ENCODE peak calls at places on chromosomes 3 and 15, in four cellular contexts. X is testis, A is dermis blood vessel endothelial cell, Z is activated T-helper 1 cell treated with Interleukin-2 at 50 U/mL for 16 hours. P is an unnamed sample.

GRCh38 chr15:63905558-63906265 is 72.0 kb upstream of the HERC1 start:
- DNase-seq in X (no peak), A (peak), Z (no peak), P (no peak)

GRCh38 chr3:108946292-108947290 is 7.1 kb downstream of the GUCA1C start:
- DNase-seq in X (no peak), A (no peak), Z (no peak), P (no peak)

GRCh38 chr3:24451461-24452099 is 43.1 kb downstream of the THRB start:
- DNase-seq in X (no peak), A (no peak), Z (no peak), P (no peak)

GRCh38 chr3:167728176-167728575 is 6.5 kb downstream of the PDCD10 start:
- DNase-seq in X (no peak), A (no peak), Z (no peak), P (no peak)

GRCh38 chr3:129314757-129315385 is 36.2 kb downstream of the HMCES start:
- DNase-seq in X (peak), A (peak), Z (peak), P (peak)

GRCh38 chr3:65831733-65832425 is 206.8 kb downstream of the MAGI1 start:
- DNase-seq in X (no peak), A (no peak), Z (no peak), P (no peak)

GRCh38 chr3:107464037-107464436 is 58.7 kb upstream of the BBX start:
- DNase-seq in X (no peak), A (no peak), Z (no peak), P (no peak)

GRCh38 chr3:16899919-16900318 is 15.2 kb downstream of the PLCL2 start:
- DNase-seq in X (no peak), A (no peak), Z (no peak), P (no peak)

GRCh38 chr3:115808239-115808638 is 184.9 kb downstream of the GAP43 start:
- DNase-seq in X (no peak), A (no peak), Z (no peak), P (no peak)

GRCh38 chr3:150970665-150971327 is 1.7 kb downstream of the CLRN1 start:
- DNase-seq in X (no peak), A (peak), Z (no peak), P (no peak)

GRCh38 chr3:87161486-87161885 is 65.6 kb upstream of the CHMP2B start:
- DNase-seq in X (no peak), A (no peak), Z (no peak), P (no peak)

GRCh38 chr15:38564557-38565286 is at the start of gene RASGRP1:
- DNase-seq in X (peak), A (peak), Z (peak), P (peak)

GRCh38 chr15:63079938-63080626 is 37.5 kb downstream of the TPM1 start:
- DNase-seq in X (no peak), A (no peak), Z (no peak), P (no peak)

GRCh38 chr3:38128303-38128655 is 8.6 kb downstream of the ACAA1 start:
- DNase-seq in X (no peak), A (no peak), Z (no peak), P (no peak)

GRCh38 chr3:42505203-42505848 is 2.9 kb downstream of the VIPR1 start:
- DNase-seq in X (peak), A (no peak), Z (no peak), P (no peak)

GRCh38 chr3:130480736-130481135 is 36.2 kb upstream of the COL6A6 start:
- DNase-seq in X (peak), A (peak), Z (no peak), P (peak)

GRCh38 chr3:177932346-177932745 is 603.9 kb upstream of the KCNMB2 start:
- DNase-seq in X (no peak), A (peak), Z (no peak), P (no peak)

GRCh38 chr3:123193448-123194101 is 8.2 kb upstream of the SEC22A start:
- DNase-seq in X (no peak), A (no peak), Z (no peak), P (peak)

GRCh38 chr3:58016710-58017109 is 8.5 kb downstream of the FLNB start:
- DNase-seq in X (no peak), A (no peak), Z (no peak), P (no peak)

GRCh38 chr3:82329300-82329699 is 567.9 kb upstream of the GBE1 start:
- DNase-seq in X (no peak), A (peak), Z (no peak), P (peak)

GRCh38 chr3:132289311-132289710 is 27.9 kb upstream of the ACP3 start:
- DNase-seq in X (no peak), A (no peak), Z (no peak), P (no peak)

GRCh38 chr15:40892449-40893012 is 1.7 kb upstream of the VPS18 start:
- DNase-seq in X (no peak), A (no peak), Z (no peak), P (no peak)

GRCh38 chr3:15347104-15347736 is 14.8 kb upstream of the SH3BP5 start:
- DNase-seq in X (no peak), A (no peak), Z (no peak), P (no peak)

GRCh38 chr15:62149729-62150128 is 15.4 kb downstream of the C2CD4B start:
- DNase-seq in X (no peak), A (no peak), Z (no peak), P (no peak)

GRCh38 chr3:100001514-100002270 is 112.6 kb downstream of the FILIP1L start:
- DNase-seq in X (no peak), A (no peak), Z (no peak), P (peak)

GRCh38 chr3:9151240-9151639 is 98.2 kb downstream of the SRGAP3 start:
- DNase-seq in X (no peak), A (no peak), Z (no peak), P (no peak)

GRCh38 chr3:185717627-185718330 is 107.1 kb downstream of the IGF2BP2 start:
- DNase-seq in X (no peak), A (no peak), Z (no peak), P (no peak)

GRCh38 chr3:170419301-170420087 is 826 bp downstream of the CLDN11 start:
- DNase-seq in X (peak), A (peak), Z (no peak), P (no peak)

GRCh38 chr15:59299919-59300617 is 72.6 kb downstream of the MYO1E start:
- DNase-seq in X (peak), A (peak), Z (peak), P (no peak)

GRCh38 chr3:130997291-130997690 is 29.3 kb downstream of the ASTE1 start:
- DNase-seq in X (no peak), A (no peak), Z (no peak), P (no peak)

GRCh38 chr3:46372492-46373359 is 2.0 kb downstream of the CCR5 start:
- DNase-seq in X (no peak), A (peak), Z (no peak), P (no peak)

GRCh38 chr3:95271330-95271729 is 1208.5 kb downstream of the NSUN3 start:
- DNase-seq in X (no peak), A (no peak), Z (no peak), P (no peak)

GRCh38 chr3:8416965-8417364 is 84.7 kb upstream of the LMCD1 start:
- DNase-seq in X (no peak), A (peak), Z (no peak), P (peak)